ENCODE peak calls at places on chromosomes 16 and 17, in nine cellular contexts. Z is NB4, H is pancreas, V is AG10803, G is ascending aorta, W is left lung, Y is kidney epithelial cell, Q is RWPE1, S is GM12864. C is an unnamed sample.

GRCh38 chr17:57315061-57315851 is 58.9 kb downstream of the MSI2 start:
- DNase-seq in Z (no peak), H (no peak), V (no peak), G (no peak), W (no peak), Y (no peak), Q (no peak), S (no peak), C (peak; percentile 49)

GRCh38 chr16:75025766-75026165 is 26.9 kb downstream of the ZNRF1 start:
- DNase-seq in Z (no peak), H (no peak), V (no peak), G (no peak), W (no peak), Y (no peak), Q (no peak), S (no peak), C (no peak)

GRCh38 chr17:12022310-12022709 is 1.6 kb downstream of the MAP2K4 start:
- DNase-seq in Z (no peak), H (no peak), V (no peak), G (no peak), W (no peak), Y (no peak), Q (no peak), S (no peak), C (no peak)

GRCh38 chr17:27218719-27219488 is 75.0 kb upstream of the WSB1 start:
- DNase-seq in Z (no peak), H (no peak), V (no peak), G (no peak), W (no peak), Y (no peak), Q (no peak), S (peak; percentile 95), C (no peak)

GRCh38 chr16:85258616-85259015 is 146.3 kb upstream of the CIBAR2 start:
- DNase-seq in Z (peak; percentile 50), H (no peak), V (no peak), G (no peak), W (no peak), Y (no peak), Q (no peak), S (no peak), C (no peak)

GRCh38 chr16:84633622-84634021 is 14.7 kb upstream of the KLHL36 start:
- DNase-seq in Z (no peak), H (peak; percentile 73), V (no peak), G (no peak), W (no peak), Y (no peak), Q (no peak), S (no peak), C (no peak)

GRCh38 chr16:23105309-23105708 is 43.9 kb downstream of the USP31 start:
- DNase-seq in Z (no peak), H (no peak), V (no peak), G (no peak), W (no peak), Y (no peak), Q (no peak), S (no peak), C (no peak)

GRCh38 chr16:58036943-58037342 is 11.4 kb downstream of the MMP15 start:
- DNase-seq in Z (no peak), H (no peak), V (no peak), G (no peak), W (no peak), Y (no peak), Q (no peak), S (no peak), C (no peak)

GRCh38 chr16:71698491-71698890 is 26.0 kb downstream of the PHLPP2 start:
- DNase-seq in Z (no peak), H (no peak), V (no peak), G (no peak), W (no peak), Y (no peak), Q (no peak), S (no peak), C (no peak)

GRCh38 chr17:78896834-78897638 is 6.0 kb downstream of the CEP295NL start:
- DNase-seq in Z (no peak), H (no peak), V (no peak), G (no peak), W (no peak), Y (no peak), Q (no peak), S (no peak), C (no peak)

GRCh38 chr16:53754938-53755910 is 51.3 kb downstream of the FTO start:
- DNase-seq in Z (no peak), H (peak; percentile 55), V (peak; percentile 66), G (no peak), W (no peak), Y (peak; percentile 65), Q (peak; percentile 40), S (no peak), C (no peak)

GRCh38 chr17:55254375-55254774 is 10.4 kb upstream of the HLF start:
- DNase-seq in Z (no peak), H (no peak), V (no peak), G (no peak), W (no peak), Y (no peak), Q (no peak), S (no peak), C (no peak)

GRCh38 chr16:79698341-79698753 is 97.8 kb upstream of the MAF start:
- DNase-seq in Z (no peak), H (no peak), V (no peak), G (no peak), W (no peak), Y (peak; percentile 4), Q (no peak), S (no peak), C (no peak)

GRCh38 chr16:75229172-75230031 is 10.6 kb downstream of the CTRB1 start:
- DNase-seq in Z (no peak), H (peak; percentile 94), V (no peak), G (no peak), W (no peak), Y (no peak), Q (no peak), S (no peak), C (no peak)

GRCh38 chr17:20920813-20921199 is 122.0 kb downstream of the USP22 start:
- DNase-seq in Z (no peak), H (no peak), V (peak; percentile 62), G (no peak), W (no peak), Y (peak; percentile 44), Q (no peak), S (no peak), C (no peak)

GRCh38 chr17:32783602-32784001 is 93.3 kb downstream of the MYO1D start:
- DNase-seq in Z (peak; percentile 63), H (no peak), V (peak; percentile 76), G (no peak), W (no peak), Y (peak; percentile 23), Q (peak; percentile 46), S (peak; percentile 44), C (no peak)

GRCh38 chr16:31436221-31437045 is 6.2 kb downstream of the ZNF843 start:
- DNase-seq in Z (no peak), H (peak; percentile 62), V (no peak), G (no peak), W (peak; percentile 22), Y (no peak), Q (no peak), S (no peak), C (peak; percentile 53)

GRCh38 chr17:5661486-5662125 is 77.3 kb upstream of the NLRP1 start:
- DNase-seq in Z (no peak), H (no peak), V (no peak), G (no peak), W (no peak), Y (no peak), Q (no peak), S (no peak), C (peak; percentile 76)

GRCh38 chr17:35972945-35973332 is 8.4 kb downstream of the CCL16 start:
- DNase-seq in Z (no peak), H (no peak), V (no peak), G (no peak), W (no peak), Y (no peak), Q (no peak), S (no peak), C (no peak)

GRCh38 chr16:56691885-56692284 is 9.6 kb downstream of the MT1X start:
- DNase-seq in Z (no peak), H (no peak), V (no peak), G (no peak), W (peak; percentile 70), Y (peak; percentile 69), Q (peak; percentile 96), S (no peak), C (peak; percentile 69)

GRCh38 chr16:56690420-56691122 is 8.3 kb downstream of the MT1X start:
- DNase-seq in Z (no peak), H (no peak), V (no peak), G (no peak), W (no peak), Y (no peak), Q (no peak), S (no peak), C (no peak)

GRCh38 chr16:56689171-56689570 is 6.9 kb downstream of the MT1X start:
- DNase-seq in Z (no peak), H (no peak), V (no peak), G (no peak), W (no peak), Y (no peak), Q (no peak), S (no peak), C (no peak)

GRCh38 chr16:56686758-56687157 is 4.5 kb downstream of the MT1X start:
- DNase-seq in Z (no peak), H (no peak), V (no peak), G (no peak), W (no peak), Y (no peak), Q (no peak), S (no peak), C (no peak)

GRCh38 chr16:56688762-56689161 is 6.5 kb downstream of the MT1X start:
- DNase-seq in Z (peak; percentile 26), H (no peak), V (no peak), G (no peak), W (no peak), Y (no peak), Q (no peak), S (no peak), C (no peak)
- TF ChIP-seq CTCF in Z (no peak), H (no peak), V (no peak), G (no peak), W (no peak), Y (no peak), Q (no peak), S (no peak), C (peak; percentile 25)

GRCh38 chr16:22055881-22056280 is 36.5 kb upstream of the VWA3A start:
- DNase-seq in Z (peak; percentile 3), H (no peak), V (no peak), G (no peak), W (no peak), Y (no peak), Q (no peak), S (no peak), C (peak; percentile 85)
- TF ChIP-seq CTCF in Z (no peak), H (no peak), V (no peak), G (no peak), W (no peak), Y (peak; percentile 21), Q (no peak), S (no peak), C (peak; percentile 81)

GRCh38 chr16:26721290-26721689 is 345.4 kb upstream of the C16orf82 start:
- DNase-seq in Z (no peak), H (no peak), V (no peak), G (no peak), W (no peak), Y (no peak), Q (no peak), S (no peak), C (no peak)
- TF ChIP-seq CTCF in Z (no peak), H (no peak), V (no peak), G (no peak), W (no peak), Y (no peak), Q (no peak), S (no peak), C (no peak)

GRCh38 chr16:68003031-68003430 is 3.7 kb upstream of the DPEP2 start:
- DNase-seq in Z (no peak), H (no peak), V (peak; percentile 31), G (no peak), W (no peak), Y (no peak), Q (no peak), S (no peak), C (no peak)
- TF ChIP-seq CTCF in Z (no peak), H (no peak), V (no peak), G (no peak), W (no peak), Y (no peak), Q (no peak), S (no peak), C (no peak)

C was measured in endodermal cell.